ENCODE peak calls at places on chromosomes 16 and 17, in seven cellular contexts. N is progenitor cell of endocrine pancreas; S is naive thymus-derived CD8-positive, alpha-beta T cell; K is NCI-H774; G is HCT116; C is WTC11; T is stimulated activated CD8-positive, alpha-beta memory T cell treated with anti-CD3 and anti-CD28 coated beads, Interleukin-4, amount 100 ng/mL, for 24 hours. W is an unnamed sample.

GRCh38 chr17:41917957-41918391 is 777 bp downstream of the ACLY start:
- DNase-seq in S (peak), K (peak), N (peak), G (no peak), T (peak), C (peak), W (peak)

GRCh38 chr16:57634171-57634570 is 5.7 kb downstream of the ADGRG1 start:
- DNase-seq in N (no peak), C (no peak), T (no peak), K (no peak), G (no peak), S (no peak), W (peak)

GRCh38 chr16:21568502-21569189 is 30.7 kb upstream of the METTL9 start:
- DNase-seq in T (no peak), S (no peak), N (no peak), C (no peak), G (no peak), K (no peak), W (no peak)

GRCh38 chr17:21127508-21128077 is 829 bp downstream of the DHRS7B start:
- DNase-seq in N (no peak), G (no peak), S (no peak), T (no peak), C (no peak), K (no peak), W (no peak)

GRCh38 chr17:76353599-76354316 is at the start of gene PRPSAP1:
- DNase-seq in C (peak), N (peak), G (peak), K (peak), S (peak), T (peak), W (peak)

GRCh38 chr17:59890720-59891119 is 2.0 kb downstream of the TUBD1 start:
- DNase-seq in K (no peak), T (no peak), N (no peak), C (no peak), G (no peak), S (no peak), W (no peak)

GRCh38 chr16:79146-80054 is 1.4 kb downstream of the MPG start:
- DNase-seq in G (no peak), K (no peak), T (no peak), N (no peak), S (no peak), C (no peak), W (peak)

GRCh38 chr16:53052519-53053501 is at the start of gene CHD9NB:
- DNase-seq in T (no peak), S (no peak), C (no peak), N (no peak), G (peak), K (no peak), W (peak)

GRCh38 chr17:36942631-36943125 is 5.4 kb downstream of the LHX1 start:
- DNase-seq in S (no peak), T (no peak), C (no peak), K (no peak), N (no peak), G (no peak), W (no peak)

GRCh38 chr16:31129568-31130335 is 5.8 kb downstream of the PRSS8 start:
- DNase-seq in C (no peak), K (no peak), S (no peak), G (no peak), T (no peak), N (no peak), W (no peak)

W was measured in dermis microvascular lymphatic vessel endothelial cell.